ENCODE peak calls at places on chromosomes 4 and X, in four cellular contexts. One of them, this sample, is unnamed.

GRCh38 chr4:62601737-62602136 is 1401.6 kb downstream of the ADGRL3 start:
- DNase-seq in HuH-7: no peak
- DNase-seq in GM12865: no peak
- DNase-seq in NCI-H69: no peak
- DNase-seq in this sample: no peak

GRCh38 chr4:87152310-87153061 is 67.9 kb downstream of the KLHL8 start:
- DNase-seq in HuH-7: no peak
- DNase-seq in GM12865: no peak
- DNase-seq in NCI-H69: no peak
- DNase-seq in this sample: no peak

GRCh38 chrX:17046478-17047097 is 100.1 kb downstream of the REPS2 start:
- DNase-seq in HuH-7: peak; percentile 22
- DNase-seq in GM12865: peak; percentile 60
- DNase-seq in NCI-H69: peak; percentile 83
- DNase-seq in this sample: peak; percentile 14

GRCh38 chr4:7480423-7480822 is 45.7 kb upstream of the PSAPL1 start:
- DNase-seq in HuH-7: no peak
- DNase-seq in GM12865: no peak
- DNase-seq in NCI-H69: no peak
- DNase-seq in this sample: no peak

GRCh38 chrX:48636286-48636685 is 39.0 kb downstream of the WDR13 start:
- DNase-seq in HuH-7: no peak
- DNase-seq in GM12865: no peak
- DNase-seq in NCI-H69: no peak
- DNase-seq in this sample: no peak

GRCh38 chr4:174555793-174556630 is 33.7 kb upstream of the HPGD start:
- DNase-seq in HuH-7: no peak
- DNase-seq in GM12865: no peak
- DNase-seq in NCI-H69: no peak
- DNase-seq in this sample: no peak

GRCh38 chr4:633976-634598 is 8.7 kb downstream of the PDE6B start:
- DNase-seq in HuH-7: no peak
- DNase-seq in GM12865: no peak
- DNase-seq in NCI-H69: peak; percentile 5
- DNase-seq in this sample: no peak

GRCh38 chrX:33855251-33855650 is 276.9 kb downstream of the FAM47A start:
- DNase-seq in HuH-7: no peak
- DNase-seq in GM12865: no peak
- DNase-seq in NCI-H69: no peak
- DNase-seq in this sample: no peak

GRCh38 chr4:118803253-118803652 is 32.7 kb downstream of the SEC24D start:
- DNase-seq in HuH-7: no peak
- DNase-seq in GM12865: no peak
- DNase-seq in NCI-H69: no peak
- DNase-seq in this sample: no peak